ENCODE peak calls at places on chromosome 4, in six cellular contexts. E is IMR-90, G is A549, P is HepG2, A is K562, M is GM12878. I is an unnamed sample.

GRCh38 chr4:124970011-124970410 is 257.5 kb upstream of the ANKRD50 start:
- DNase-seq in E (peak), G (no peak), P (no peak), A (no peak), M (no peak), I (no peak)

GRCh38 chr4:128310266-128310697 is 22.7 kb upstream of the PGRMC2 start:
- DNase-seq in E (no peak), G (peak), P (peak), A (peak), M (no peak), I (peak)

GRCh38 chr4:6464842-6465588 is 7.4 kb downstream of the PPP2R2C start:
- DNase-seq in E (no peak), G (peak), P (no peak), A (peak), M (no peak), I (peak)

GRCh38 chr4:140726776-140727500 is 29.2 kb downstream of the TBC1D9 start:
- DNase-seq in E (peak), G (peak), P (no peak), A (no peak), M (no peak), I (no peak)

GRCh38 chr4:100894339-100894870 is 376.6 kb upstream of the EMCN start:
- DNase-seq in E (no peak), G (no peak), P (no peak), A (no peak), M (no peak), I (no peak)

GRCh38 chr4:23815351-23815750 is 74.5 kb downstream of the PPARGC1A start:
- DNase-seq in E (no peak), G (no peak), P (no peak), A (no peak), M (no peak), I (no peak)

GRCh38 chr4:158936238-158936637 is 166.6 kb upstream of the RAPGEF2 start:
- DNase-seq in E (no peak), G (no peak), P (no peak), A (no peak), M (no peak), I (no peak)

GRCh38 chr4:38320833-38321232 is 343.2 kb upstream of the KLF3 start:
- DNase-seq in E (no peak), G (no peak), P (no peak), A (no peak), M (no peak), I (no peak)

GRCh38 chr4:46389301-46389761 is 597 bp downstream of the GABRA2 start:
- DNase-seq in E (no peak), G (no peak), P (peak), A (no peak), M (no peak), I (peak)

GRCh38 chr4:8818063-8818881 is 53.4 kb downstream of the HMX1 start:
- DNase-seq in E (no peak), G (no peak), P (no peak), A (no peak), M (no peak), I (no peak)

GRCh38 chr4:145099653-145100052 is 1.5 kb downstream of the ABCE1 start:
- DNase-seq in E (peak), G (no peak), P (peak), A (no peak), M (no peak), I (no peak)

GRCh38 chr4:7297374-7297773 is 105.0 kb downstream of the SORCS2 start:
- DNase-seq in E (no peak), G (no peak), P (no peak), A (no peak), M (no peak), I (no peak)

GRCh38 chr4:7156273-7157139 is 35.8 kb upstream of the SORCS2 start:
- DNase-seq in E (peak), G (peak), P (no peak), A (peak), M (no peak), I (peak)

GRCh38 chr4:153706519-153706918 is 22.4 kb downstream of the TLR2 start:
- DNase-seq in E (no peak), G (no peak), P (no peak), A (no peak), M (no peak), I (no peak)

GRCh38 chr4:52052475-52052780 is 1.3 kb downstream of the SPATA18 start:
- DNase-seq in E (peak), G (no peak), P (peak), A (no peak), M (peak), I (no peak)

GRCh38 chr4:15238720-15239119 is 189.1 kb upstream of the C1QTNF7 start:
- DNase-seq in E (peak), G (peak), P (peak), A (peak), M (no peak), I (peak)

GRCh38 chr4:24160358-24160757 is 270.5 kb upstream of the PPARGC1A start:
- DNase-seq in E (no peak), G (no peak), P (no peak), A (no peak), M (no peak), I (no peak)

GRCh38 chr4:25233737-25234389 is at the start of gene PI4K2B:
- DNase-seq in E (peak), G (peak), P (peak), A (peak), M (peak), I (peak)

GRCh38 chr4:121900132-121900983 is 30.1 kb upstream of the BBS7 start:
- DNase-seq in E (peak), G (peak), P (peak), A (peak), M (peak), I (peak)

GRCh38 chr4:138053601-138054322 is 188.4 kb downstream of the SLC7A11 start:
- DNase-seq in E (peak), G (peak), P (no peak), A (peak), M (no peak), I (no peak)

GRCh38 chr4:73764513-73764912 is 24.1 kb downstream of the CXCL8 start:
- DNase-seq in E (peak), G (no peak), P (no peak), A (no peak), M (no peak), I (no peak)

GRCh38 chr4:133151681-133152329 is 2.7 kb downstream of the PCDH10 start:
- DNase-seq in E (no peak), G (no peak), P (no peak), A (no peak), M (no peak), I (peak)

GRCh38 chr4:15455290-15455689 is 14.4 kb upstream of the CC2D2A start:
- DNase-seq in E (peak), G (no peak), P (no peak), A (no peak), M (no peak), I (no peak)

GRCh38 chr4:141074098-141074878 is 59.0 kb downstream of the RNF150 start:
- DNase-seq in E (no peak), G (no peak), P (no peak), A (no peak), M (no peak), I (no peak)

GRCh38 chr4:74886490-74886889 is 46.4 kb upstream of the PARM1 start:
- DNase-seq in E (peak), G (no peak), P (no peak), A (no peak), M (no peak), I (peak)

GRCh38 chr4:180377741-180378140 is 1865.5 kb upstream of the TENM3 start:
- DNase-seq in E (no peak), G (no peak), P (no peak), A (no peak), M (no peak), I (no peak)

GRCh38 chr4:120071192-120071795 is 4.6 kb upstream of the MAD2L1 start:
- DNase-seq in E (peak), G (peak), P (peak), A (peak), M (no peak), I (peak)

GRCh38 chr4:99134586-99134985 is 9.5 kb downstream of the ADH4 start:
- DNase-seq in E (no peak), G (no peak), P (no peak), A (no peak), M (no peak), I (no peak)

GRCh38 chr4:97987019-97987648 is 156.1 kb downstream of the STPG2 start:
- DNase-seq in E (no peak), G (peak), P (peak), A (peak), M (no peak), I (peak)

GRCh38 chr4:142282870-142283431 is 563.1 kb downstream of the INPP4B start:
- DNase-seq in E (no peak), G (no peak), P (no peak), A (no peak), M (no peak), I (no peak)

GRCh38 chr4:55363618-55364420 is 17.8 kb downstream of the SRD5A3 start:
- DNase-seq in E (no peak), G (no peak), P (no peak), A (no peak), M (no peak), I (no peak)

GRCh38 chr4:37537484-37537883 is 148.7 kb downstream of the RELL1 start:
- DNase-seq in E (no peak), G (no peak), P (no peak), A (no peak), M (no peak), I (no peak)

GRCh38 chr4:100984901-100985300 is 362.4 kb downstream of the PPP3CA start:
- DNase-seq in E (peak), G (no peak), P (no peak), A (no peak), M (no peak), I (no peak)

GRCh38 chr4:173181769-173182374 is 13.3 kb downstream of the GALNT7 start:
- DNase-seq in E (peak), G (no peak), P (no peak), A (no peak), M (no peak), I (no peak)

GRCh38 chr4:152363904-152364303 is 172.0 kb downstream of the FBXW7 start:
- DNase-seq in E (no peak), G (no peak), P (no peak), A (no peak), M (no peak), I (no peak)
- TF ChIP-seq BHLHE40 in E (no peak), G (no peak), P (no peak), A (no peak), M (no peak), I (no peak)

GRCh38 chr4:48602763-48603162 is 112.7 kb downstream of the ZAR1 start:
- DNase-seq in E (peak), G (no peak), P (no peak), A (no peak), M (no peak), I (no peak)

GRCh38 chr4:48603366-48604003 is 113.4 kb downstream of the ZAR1 start:
- DNase-seq in E (no peak), G (no peak), P (peak), A (no peak), M (no peak), I (no peak)

GRCh38 chr4:48604527-48604926 is 114.5 kb downstream of the ZAR1 start:
- DNase-seq in E (no peak), G (no peak), P (no peak), A (no peak), M (no peak), I (no peak)

GRCh38 chr4:48604041-48604440 is 114.0 kb downstream of the ZAR1 start:
- DNase-seq in E (no peak), G (no peak), P (no peak), A (no peak), M (no peak), I (no peak)

GRCh38 chr4:48602222-48602621 is 112.2 kb downstream of the ZAR1 start:
- DNase-seq in E (peak), G (no peak), P (no peak), A (no peak), M (no peak), I (no peak)
- TF ChIP-seq BHLHE40 in E (no peak), G (no peak), P (no peak), A (no peak), M (no peak), I (no peak)

DNA sequence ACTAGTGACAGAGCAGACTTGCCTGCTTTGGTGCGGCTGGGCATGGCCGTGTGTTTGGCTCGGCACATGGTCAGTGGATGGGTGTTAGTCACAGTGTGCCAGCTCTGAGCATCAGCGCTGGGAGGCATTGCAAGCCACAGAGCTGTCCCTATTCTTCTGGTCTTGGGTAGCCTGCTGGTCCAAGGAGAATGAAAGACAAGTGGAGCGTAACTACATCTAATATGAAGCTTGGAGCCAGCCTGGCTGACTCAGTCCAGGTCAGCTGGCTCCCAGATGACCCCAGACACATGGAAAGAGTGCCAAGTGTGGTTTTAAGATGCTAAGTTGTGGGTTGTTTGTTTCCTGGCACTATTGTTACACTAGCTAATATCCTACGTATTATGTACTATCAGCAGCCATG is 632.1 kb upstream of the ZFP42 start:
- DNase-seq in E (no peak), G (no peak), P (no peak), A (no peak), M (no peak), I (no peak)
- TF ChIP-seq BHLHE40 in E (no peak), G (no peak), P (no peak), A (no peak), M (no peak), I (no peak)

GRCh38 chr4:88750369-88750768 is 52.7 kb upstream of the NAP1L5 start:
- DNase-seq in E (no peak), G (no peak), P (no peak), A (no peak), M (no peak), I (no peak)

GRCh38 chr4:88753658-88754431 is 56.2 kb upstream of the NAP1L5 start:
- DNase-seq in E (no peak), G (no peak), P (peak), A (no peak), M (no peak), I (no peak)

GRCh38 chr4:88751258-88752075 is 53.8 kb upstream of the NAP1L5 start:
- DNase-seq in E (peak), G (no peak), P (no peak), A (no peak), M (no peak), I (no peak)

GRCh38 chr4:88752754-88753153 is 55.1 kb upstream of the NAP1L5 start:
- DNase-seq in E (no peak), G (no peak), P (no peak), A (no peak), M (no peak), I (no peak)

DNA sequence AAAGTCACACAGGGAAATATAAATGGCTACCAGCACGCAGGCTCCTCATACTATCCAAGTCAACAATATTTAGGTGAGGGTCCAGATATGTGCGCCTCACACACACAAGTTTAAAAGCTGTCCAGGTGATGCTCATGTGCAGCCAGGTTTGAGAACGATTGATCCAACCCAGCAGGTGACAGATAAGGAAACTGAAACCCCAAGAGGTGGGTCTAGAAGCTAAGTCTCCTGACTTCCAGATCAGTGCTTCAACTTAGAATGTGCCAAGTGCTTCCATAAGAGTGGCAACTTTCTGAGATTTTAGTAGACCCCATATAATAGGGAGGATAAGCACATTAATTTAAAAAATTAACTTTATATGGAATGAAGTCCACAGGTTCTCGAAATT is 54.4 kb upstream of the NAP1L5 start:
- DNase-seq in E (no peak), G (no peak), P (no peak), A (no peak), M (no peak), I (no peak)
- TF ChIP-seq BHLHE40 in E (no peak), G (no peak), P (no peak), A (no peak), M (no peak), I (no peak)